ENCODE peak calls at places on chromosomes 3 and 15, in seven cellular contexts. X is CD8-positive, alpha-beta memory T cell; Q is Caco-2; M is thoracic aorta; N is heart right ventricle; R is hepatocyte; V is mesendoderm. K is an unnamed sample.
A peak's percentile ranks its signal among the peaks of the same experiment; 100 is the strongest.

GRCh38 chr15:101456079-101456791 is 33.3 kb downstream of the PCSK6 start:
- DNase-seq in X (no peak), Q (no peak), M (no peak), N (no peak), R (no peak), V (no peak), K (peak; percentile 31)

GRCh38 chr15:97081666-97082226 is 751.2 kb downstream of the NR2F2 start:
- DNase-seq in X (no peak), Q (no peak), M (no peak), N (no peak), R (no peak), V (peak; percentile 10), K (no peak)

GRCh38 chr3:32045091-32045964 is 61.1 kb upstream of the GPD1L start:
- DNase-seq in X (no peak), Q (peak; percentile 64), M (no peak), N (peak; percentile 20), R (peak; percentile 80), V (peak; percentile 23), K (peak; percentile 52)

GRCh38 chr3:111980716-111981456 is 2.1 kb downstream of the ABHD10 start:
- DNase-seq in X (no peak), Q (no peak), M (no peak), N (no peak), R (no peak), V (no peak), K (no peak)

GRCh38 chr3:86416334-86416733 is 574.6 kb downstream of the VGLL3 start:
- DNase-seq in X (no peak), Q (no peak), M (no peak), N (no peak), R (no peak), V (peak; percentile 88), K (peak; percentile 55)

GRCh38 chr15:85298941-85299340 is 81.5 kb upstream of the AKAP13 start:
- DNase-seq in X (no peak), Q (no peak), M (no peak), N (no peak), R (no peak), V (no peak), K (no peak)

GRCh38 chr3:127735767-127736693 is 63.3 kb downstream of the ABTB1 start:
- DNase-seq in X (no peak), Q (no peak), M (no peak), N (no peak), R (peak; percentile 68), V (no peak), K (no peak)

GRCh38 chr15:25439456-25439836 is 622 bp upstream of the UBE3A start:
- DNase-seq in X (no peak), Q (no peak), M (no peak), N (no peak), R (peak; percentile 49), V (peak; percentile 51), K (no peak)

GRCh38 chr3:46695177-46695961 is 1.9 kb upstream of the ALS2CL start:
- DNase-seq in X (no peak), Q (peak; percentile 51), M (no peak), N (peak; percentile 77), R (peak; percentile 31), V (peak; percentile 85), K (peak; percentile 90)

GRCh38 chr3:134312873-134313838 is 61.1 kb downstream of the AMOTL2 start:
- DNase-seq in X (no peak), Q (no peak), M (no peak), N (peak; percentile 62), R (peak; percentile 81), V (peak; percentile 92), K (peak; percentile 96)

GRCh38 chr15:54026258-54026657 is 48.0 kb downstream of the UNC13C start:
- DNase-seq in X (no peak), Q (no peak), M (no peak), N (no peak), R (no peak), V (no peak), K (no peak)

GRCh38 chr3:105868450-105868744 is 415 bp downstream of the CBLB start:
- DNase-seq in X (no peak), Q (peak; percentile 56), M (peak; percentile 8), N (peak; percentile 57), R (peak; percentile 78), V (peak; percentile 75), K (peak; percentile 85)

GRCh38 chr3:31962801-31963205 is 18.3 kb downstream of the OSBPL10 start:
- DNase-seq in X (no peak), Q (no peak), M (no peak), N (no peak), R (no peak), V (no peak), K (no peak)

GRCh38 chr3:172622916-172623700 is 87.8 kb downstream of the NCEH1 start:
- DNase-seq in X (no peak), Q (no peak), M (no peak), N (peak; percentile 27), R (peak; percentile 64), V (no peak), K (peak; percentile 56)

GRCh38 chr15:96102631-96103030 is 227.9 kb upstream of the NR2F2 start:
- DNase-seq in X (no peak), Q (no peak), M (no peak), N (no peak), R (no peak), V (no peak), K (no peak)

GRCh38 chr3:67044295-67044694 is 46.2 kb downstream of the KBTBD8 start:
- DNase-seq in X (no peak), Q (no peak), M (no peak), N (no peak), R (no peak), V (no peak), K (no peak)

GRCh38 chr3:152097770-152098169 is 171.0 kb upstream of the MBNL1 start:
- DNase-seq in X (no peak), Q (no peak), M (no peak), N (no peak), R (no peak), V (peak; percentile 74), K (no peak)

DNA sequence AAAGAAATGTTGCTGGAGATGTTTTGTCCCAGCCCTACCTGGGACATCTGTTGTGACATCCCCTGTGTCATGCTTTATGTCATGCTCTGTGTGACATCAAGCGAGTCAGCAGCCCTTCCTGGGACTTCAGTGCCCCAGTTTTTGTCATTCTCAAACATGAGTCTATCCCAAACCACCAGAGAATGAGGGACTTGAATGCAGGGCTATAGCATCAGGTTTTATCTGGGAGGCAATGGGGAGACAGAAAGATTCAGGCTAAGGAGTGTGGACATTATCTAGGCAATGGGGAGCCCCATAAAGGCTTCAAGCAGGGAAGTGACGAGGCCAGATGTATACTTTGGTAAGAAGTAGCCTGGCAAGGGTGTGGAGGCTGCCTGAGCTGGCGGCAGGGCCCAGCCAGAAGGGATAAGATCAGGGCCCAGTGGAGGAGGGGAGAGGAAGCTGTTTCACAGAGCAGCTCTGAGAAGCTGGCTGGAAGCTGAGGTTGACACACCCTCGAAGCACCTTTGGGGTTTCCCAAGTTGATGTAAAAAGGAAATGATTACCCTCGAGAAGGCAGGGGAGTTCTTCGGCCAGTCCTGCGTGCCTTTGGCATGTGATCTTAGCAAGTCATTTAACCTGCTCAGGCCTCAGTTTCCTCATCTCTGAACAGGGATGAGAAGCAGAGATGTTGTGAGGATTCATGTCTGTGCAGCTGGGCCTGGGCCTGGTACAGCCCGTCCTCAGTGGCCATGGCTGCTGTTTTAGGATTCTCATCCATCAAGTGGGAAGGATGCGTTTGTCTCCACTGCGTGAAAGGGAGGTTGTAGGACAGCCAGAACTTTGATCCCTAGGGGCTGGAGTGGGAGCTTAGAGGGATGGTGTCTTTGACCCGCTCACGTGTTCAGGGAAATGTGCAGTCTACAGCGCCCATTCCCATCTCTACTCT is 34.3 kb downstream of the IRAK2 start:
- DNase-seq in X (peak; percentile 80), Q (no peak), M (no peak), N (no peak), R (peak; percentile 59), V (no peak), K (no peak)
- H3K4me1 ChIP-seq in X (peaks cover 60% of the 10 kb centered on the region), Q (peaks cover 44% of the 10 kb centered on the region), M (peaks cover 20% of the 10 kb centered on the region), N (peaks cover 19% of the 10 kb centered on the region), R (peaks cover 15% of the 10 kb centered on the region), V (no peaks in the 10 kb centered on the region), K (no peaks in the 10 kb centered on the region)

DNA sequence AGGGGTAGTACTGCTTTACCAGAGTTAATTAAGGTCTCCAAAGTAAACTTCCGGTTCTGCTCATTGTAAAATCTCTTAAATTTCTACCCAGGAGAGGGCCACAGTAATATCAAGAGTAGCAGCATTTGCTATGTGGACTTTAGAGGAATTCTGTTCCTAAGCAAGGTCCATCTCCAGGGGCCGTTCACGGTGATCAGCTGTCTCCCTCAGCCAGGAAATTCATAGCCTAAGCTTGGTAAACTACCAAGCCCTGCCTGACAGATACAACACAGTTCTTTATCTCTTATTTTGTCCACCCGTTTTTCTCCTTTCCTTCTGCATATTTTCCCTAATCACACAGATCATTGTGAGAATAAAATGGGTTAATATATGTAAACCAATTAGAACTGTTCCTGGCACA is 2.3 kb downstream of the DUT start:
- DNase-seq in X (no peak), Q (no peak), M (no peak), N (no peak), R (no peak), V (peak; percentile 16), K (no peak)
- H3K4me1 ChIP-seq in X (peaks cover 8% of the 10 kb centered on the region), Q (peaks cover 3% of the 10 kb centered on the region), M (peaks cover 5% of the 10 kb centered on the region), N (peaks cover 10% of the 10 kb centered on the region), R (peaks cover 8% of the 10 kb centered on the region), V (no peaks in the 10 kb centered on the region), K (no peaks in the 10 kb centered on the region)

GRCh38 chr3:42654331-42655201 is 1.1 kb downstream of the ZBTB47 start:
- DNase-seq in X (no peak), Q (peak; percentile 64), M (no peak), N (peak; percentile 56), R (peak; percentile 87), V (peak; percentile 91), K (peak; percentile 95)

GRCh38 chr3:42652251-42652610 is 1.3 kb upstream of the ZBTB47 start:
- DNase-seq in X (no peak), Q (no peak), M (no peak), N (no peak), R (no peak), V (no peak), K (no peak)

GRCh38 chr3:42652611-42653302 is 740 bp upstream of the ZBTB47 start:
- DNase-seq in X (no peak), Q (no peak), M (peak; percentile 46), N (peak; percentile 53), R (peak; percentile 60), V (peak; percentile 67), K (peak; percentile 80)

GRCh38 chr3:42653560-42654330 is at the start of gene ZBTB47:
- DNase-seq in X (no peak), Q (no peak), M (no peak), N (peak; percentile 72), R (peak; percentile 63), V (peak; percentile 41), K (peak; percentile 75)

DNA sequence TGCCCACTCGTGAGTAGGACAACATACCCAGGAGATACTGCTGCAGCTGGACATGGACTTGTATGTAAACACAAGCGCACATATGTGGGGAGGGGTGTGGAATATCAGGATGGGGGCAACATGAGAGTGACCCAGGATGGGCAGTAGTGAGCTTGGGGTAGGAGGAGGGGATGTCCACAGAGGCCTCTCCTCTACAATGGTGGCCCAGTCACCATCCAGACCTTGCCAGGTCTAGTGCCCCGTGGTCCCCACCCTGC is 266 bp upstream of the ZBTB47 start:
- DNase-seq in X (no peak), Q (no peak), M (no peak), N (no peak), R (no peak), V (no peak), K (no peak)
- H3K4me1 ChIP-seq in X (peaks cover 14% of the 10 kb centered on the region), Q (peaks cover 19% of the 10 kb centered on the region), M (peaks cover 36% of the 10 kb centered on the region), N (peaks cover 38% of the 10 kb centered on the region), R (peaks cover 33% of the 10 kb centered on the region), V (peaks cover 18% of the 10 kb centered on the region), K (peaks cover 10% of the 10 kb centered on the region)

DNA sequence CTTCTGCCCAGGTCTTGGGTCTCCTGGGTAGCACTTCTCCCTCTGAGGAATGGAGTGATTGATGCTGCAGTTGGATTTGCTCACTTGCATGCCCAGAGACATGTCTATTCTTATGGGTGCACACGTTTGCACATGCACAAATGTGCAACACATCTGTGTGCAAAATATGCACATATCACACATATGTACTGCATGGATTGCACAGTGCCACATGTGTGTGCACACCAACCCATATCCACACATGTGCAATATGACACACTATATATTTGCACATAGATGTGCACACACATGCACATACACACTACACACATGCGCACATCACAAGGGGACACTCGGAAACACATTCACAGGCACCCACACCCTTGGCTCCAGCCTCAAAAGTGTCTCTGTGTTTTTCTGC is 671 bp upstream of the SEMA3B start:
- DNase-seq in X (no peak), Q (no peak), M (no peak), N (no peak), R (no peak), V (no peak), K (no peak)
- H3K4me1 ChIP-seq in X (peaks cover 4% of the 10 kb centered on the region), Q (peaks cover 81% of the 10 kb centered on the region), M (peaks cover 33% of the 10 kb centered on the region), N (peaks cover 57% of the 10 kb centered on the region), R (peaks cover 89% of the 10 kb centered on the region), V (peaks cover 17% of the 10 kb centered on the region), K (peaks cover 9% of the 10 kb centered on the region)

K was measured in endodermal cell.